ENCODE peak calls at places on chromosomes 4 and X, in nine cellular contexts. P is NCI-H1436; F is MM.1S; B is activated T-cell treated with anti-CD3 and anti-CD28 coated beads, Interleukin-2, amount 50 U/mL, for 24 hours; N is stimulated activated CD4-positive, alpha-beta T cell treated with anti-CD3 and anti-CD28 coated beads, Interleukin-15, amount 100 ng/mL, for 24 hours; I is neuronal stem cell; E is neural crest cell; C is germinal center; Y is NCI-H2081. X is an unnamed sample.

GRCh38 chr4:153543351-153543750 is 77.2 kb downstream of the TMEM131L start:
- DNase-seq in C (no peak), E (no peak), B (no peak), Y (no peak), P (no peak), N (no peak), I (no peak), F (no peak), X (no peak)

GRCh38 chrX:12701625-12702024 is 89.6 kb upstream of the PRPS2 start:
- DNase-seq in E (peak), F (peak), B (peak), Y (peak), C (peak), P (peak), N (peak), I (peak), X (peak)

GRCh38 chr4:25667931-25668557 is 12.4 kb downstream of the SLC34A2 start:
- DNase-seq in E (no peak), Y (no peak), P (no peak), C (no peak), B (no peak), N (no peak), I (no peak), F (no peak), X (peak)

GRCh38 chrX:107729558-107730297 is 45.9 kb downstream of the TSC22D3 start:
- DNase-seq in I (no peak), F (no peak), N (no peak), C (no peak), P (no peak), E (no peak), B (no peak), Y (peak), X (no peak)

GRCh38 chrX:39377773-39378172 is 576.5 kb downstream of the MID1IP1 start:
- DNase-seq in B (no peak), N (no peak), C (no peak), F (no peak), I (no peak), Y (no peak), P (no peak), E (no peak), X (no peak)

GRCh38 chr4:118173956-118174355 is 139.7 kb downstream of the NDST3 start:
- DNase-seq in B (no peak), F (no peak), E (no peak), I (no peak), P (no peak), Y (no peak), C (no peak), N (no peak), X (no peak)

GRCh38 chr4:15088394-15089041 is 86.2 kb downstream of the CPEB2 start:
- DNase-seq in C (no peak), I (no peak), E (no peak), F (no peak), Y (no peak), B (no peak), N (no peak), P (no peak), X (no peak)

GRCh38 chrX:108516184-108516583 is 76.5 kb downstream of the COL4A5 start:
- DNase-seq in I (no peak), Y (no peak), P (no peak), E (no peak), C (no peak), B (no peak), N (no peak), F (no peak), X (peak)

GRCh38 chr4:143406523-143406922 is 69.8 kb downstream of the GAB1 start:
- DNase-seq in I (no peak), B (no peak), P (no peak), Y (no peak), C (no peak), N (peak), F (no peak), E (no peak), X (peak)

GRCh38 chr4:70927502-70928139 is 25.5 kb downstream of the MOB1B start:
- DNase-seq in E (no peak), F (no peak), C (peak), Y (no peak), B (no peak), I (no peak), N (peak), P (no peak), X (no peak)

GRCh38 chrX:7110821-7111276 is 36.7 kb upstream of the STS start:
- DNase-seq in N (no peak), B (no peak), E (no peak), I (no peak), F (peak), P (no peak), C (no peak), Y (no peak), X (no peak)

GRCh38 chr4:70920592-70920991 is 18.4 kb downstream of the MOB1B start:
- DNase-seq in C (no peak), I (no peak), N (no peak), F (no peak), B (no peak), Y (no peak), E (no peak), P (no peak), X (no peak)

GRCh38 chrX:123962794-123963373 is 1.4 kb downstream of the STAG2 start:
- DNase-seq in P (peak), F (peak), E (peak), C (peak), Y (peak), N (peak), I (peak), B (peak), X (peak)

GRCh38 chr4:83011779-83012630 is 1.4 kb upstream of the LIN54 start:
- DNase-seq in N (peak), B (no peak), I (no peak), E (peak), F (peak), P (no peak), C (peak), Y (peak), X (no peak)

GRCh38 chr4:122914292-122914904 is 8.0 kb downstream of the NUDT6 start:
- DNase-seq in I (no peak), P (peak), E (no peak), B (no peak), Y (peak), C (peak), N (no peak), F (peak), X (no peak)

GRCh38 chr4:11908712-11909111 is 480.0 kb upstream of the HS3ST1 start:
- DNase-seq in N (no peak), F (no peak), B (no peak), P (no peak), C (no peak), E (no peak), Y (no peak), I (no peak), X (no peak)

GRCh38 chr4:42596918-42597317 is 60.0 kb downstream of the ATP8A1 start:
- DNase-seq in E (no peak), C (peak), I (no peak), P (peak), N (no peak), B (no peak), Y (no peak), F (no peak), X (no peak)

GRCh38 chr4:104469794-104470193 is 24.9 kb downstream of the CXXC4 start:
- DNase-seq in N (no peak), C (no peak), I (no peak), F (no peak), P (no peak), B (no peak), E (no peak), Y (no peak), X (no peak)

GRCh38 chrX:101430457-101431078 is 22.5 kb downstream of the HNRNPH2 start:
- DNase-seq in B (no peak), F (no peak), Y (no peak), P (no peak), E (no peak), C (no peak), N (no peak), I (no peak), X (no peak)

GRCh38 chr4:48578132-48578964 is 88.3 kb downstream of the ZAR1 start:
- DNase-seq in P (peak), I (peak), B (no peak), Y (peak), E (peak), C (peak), F (peak), N (peak), X (peak)

GRCh38 chr4:15149234-15149841 is 147.1 kb downstream of the CPEB2 start:
- DNase-seq in P (no peak), F (no peak), Y (no peak), N (no peak), C (no peak), I (no peak), E (no peak), B (no peak), X (no peak)

GRCh38 chrX:136196691-136197155 is 49.4 kb downstream of the FHL1 start:
- DNase-seq in F (no peak), Y (no peak), P (no peak), B (no peak), N (no peak), I (no peak), E (no peak), C (no peak), X (no peak)

GRCh38 chr4:55554453-55555030 is 7.8 kb upstream of the CLOCK start:
- DNase-seq in E (no peak), B (no peak), C (peak), I (no peak), Y (peak), P (no peak), N (no peak), F (peak), X (no peak)

GRCh38 chr4:175062183-175062592 is 144.0 kb downstream of the ADAM29 start:
- DNase-seq in F (no peak), I (no peak), N (no peak), P (no peak), Y (no peak), C (no peak), E (no peak), B (no peak), X (no peak)

GRCh38 chrX:13647709-13648212 is 5.2 kb upstream of the TCEANC start:
- DNase-seq in B (peak), N (peak), Y (peak), F (no peak), E (no peak), C (no peak), P (no peak), I (no peak), X (no peak)

GRCh38 chr4:119627267-119628190 is 1.1 kb downstream of the PDE5A start:
- DNase-seq in N (peak), I (peak), P (peak), Y (peak), F (peak), E (peak), C (peak), B (peak), X (peak)

GRCh38 chr4:19645589-19645988 is 606.1 kb upstream of the SLIT2 start:
- DNase-seq in I (no peak), F (no peak), P (no peak), B (no peak), E (no peak), Y (no peak), N (no peak), C (no peak), X (no peak)

GRCh38 chr4:114037981-114038380 is 58.5 kb upstream of the ARSJ start:
- DNase-seq in F (no peak), P (no peak), Y (no peak), B (no peak), N (no peak), I (no peak), E (no peak), C (no peak), X (no peak)

GRCh38 chr4:3314706-3315260 is 22.0 kb downstream of the RGS12 start:
- DNase-seq in Y (no peak), E (no peak), P (no peak), N (no peak), C (no peak), I (no peak), F (no peak), B (peak), X (no peak)

GRCh38 chr4:149499726-149500125 is 315.9 kb downstream of the IQCM start:
- DNase-seq in N (no peak), C (no peak), P (no peak), B (no peak), I (no peak), F (no peak), E (no peak), Y (no peak), X (no peak)

GRCh38 chrX:53321216-53321942 is 40.0 kb upstream of the IQSEC2 start:
- DNase-seq in C (no peak), B (peak), Y (no peak), I (no peak), P (no peak), F (no peak), E (no peak), N (peak), X (no peak)

GRCh38 chr4:140243345-140243753 is 89.4 kb upstream of the MAML3 start:
- DNase-seq in B (peak), Y (peak), F (no peak), C (peak), P (peak), E (no peak), N (peak), I (no peak), X (peak)

X was measured in HuH-7.